ENCODE peak calls at places on chromosomes 3 and 15, in eight cellular contexts. E is AG09309, O is cardiac fibroblast, S is PC-9, Y is choroid plexus epithelial cell, L is suprapubic skin, F is Peyer's patch, H is fibroblast of the aortic adventitia. K is an unnamed sample.

GRCh38 chr3:123803521-123803920 is 80.6 kb downstream of the MYLK start:
- DNase-seq in L (no peak), O (no peak), H (no peak), Y (no peak), S (no peak), E (no peak), F (no peak), K (no peak)

GRCh38 chr3:45664558-45664957 is 24.6 kb upstream of the SACM1L start:
- DNase-seq in Y (no peak), E (no peak), O (no peak), L (no peak), S (no peak), H (no peak), F (peak), K (no peak)

GRCh38 chr3:72270072-72270611 is 485.2 kb upstream of the PROK2 start:
- DNase-seq in E (peak), L (peak), O (peak), H (peak), Y (peak), S (peak), F (peak), K (no peak)

GRCh38 chr3:31918179-31919165 is 62.6 kb downstream of the OSBPL10 start:
- DNase-seq in L (no peak), O (peak), Y (peak), F (no peak), H (no peak), S (no peak), E (no peak), K (no peak)

GRCh38 chr3:184360834-184361531 is 422 bp downstream of the CLCN2 start:
- DNase-seq in O (no peak), S (no peak), H (no peak), L (no peak), F (no peak), E (no peak), Y (no peak), K (no peak)

GRCh38 chr3:143121240-143122088 is 1.9 kb downstream of the CHST2 start:
- DNase-seq in S (no peak), H (peak), L (no peak), E (no peak), Y (peak), F (peak), O (peak), K (peak)

GRCh38 chr3:57852896-57853295 is 96.8 kb downstream of the SLMAP start:
- DNase-seq in O (peak), F (no peak), S (no peak), E (no peak), L (no peak), Y (peak), H (peak), K (no peak)

GRCh38 chr3:152849996-152850578 is 15.2 kb downstream of the P2RY1 start:
- DNase-seq in F (no peak), Y (no peak), E (no peak), S (no peak), L (no peak), H (no peak), O (no peak), K (no peak)

GRCh38 chr3:52522651-52523251 is 10.9 kb downstream of the NT5DC2 start:
- DNase-seq in E (no peak), F (no peak), Y (no peak), H (no peak), L (no peak), S (no peak), O (no peak), K (no peak)

GRCh38 chr3:161305095-161305991 is 66.0 kb downstream of the SPTSSB start:
- DNase-seq in F (no peak), L (no peak), E (no peak), O (peak), S (no peak), Y (peak), H (peak), K (no peak)

GRCh38 chr3:68306571-68306970 is 625.8 kb downstream of the TAFA4 start:
- DNase-seq in O (peak), H (no peak), Y (no peak), L (no peak), S (peak), F (no peak), E (no peak), K (no peak)

GRCh38 chr3:131033480-131034080 is 6.9 kb downstream of the NEK11 start:
- DNase-seq in E (no peak), F (no peak), L (no peak), H (peak), O (peak), Y (peak), S (peak), K (no peak)

GRCh38 chr15:57432141-57432701 is 55.9 kb downstream of the CGNL1 start:
- DNase-seq in S (no peak), F (no peak), H (peak), E (no peak), O (no peak), L (no peak), Y (no peak), K (no peak)

GRCh38 chr15:52255008-52255407 is 40.6 kb downstream of the MYO5C start:
- DNase-seq in L (no peak), H (peak), F (no peak), Y (peak), O (peak), S (no peak), E (no peak), K (no peak)

GRCh38 chr3:197392961-197393360 is 94.5 kb upstream of the DLG1 start:
- DNase-seq in S (no peak), Y (no peak), E (no peak), H (peak), O (peak), F (no peak), L (no peak), K (no peak)

GRCh38 chr3:42071720-42072582 is 19.2 kb upstream of the TRAK1 start:
- DNase-seq in E (peak), O (peak), S (no peak), H (peak), F (peak), L (peak), Y (peak), K (no peak)

GRCh38 chr3:134978658-134979057 is 183.6 kb downstream of the EPHB1 start:
- DNase-seq in E (no peak), L (no peak), Y (no peak), S (no peak), O (no peak), F (no peak), H (no peak), K (no peak)

GRCh38 chr15:28879551-28879950 is 6.2 kb upstream of the APBA2 start:
- DNase-seq in H (no peak), F (no peak), L (no peak), E (no peak), S (no peak), Y (no peak), O (no peak), K (no peak)

GRCh38 chr3:42229942-42230688 is 35.9 kb downstream of the CCK start:
- DNase-seq in O (peak), H (peak), S (peak), Y (peak), E (peak), L (no peak), F (no peak), K (no peak)

GRCh38 chr3:42443819-42444436 is 33.5 kb upstream of the LYZL4 start:
- DNase-seq in E (peak), L (peak), H (peak), Y (peak), O (peak), S (peak), F (peak), K (peak)

GRCh38 chr3:31193871-31194270 is 299.4 kb upstream of the GADL1 start:
- DNase-seq in F (no peak), Y (peak), H (no peak), S (no peak), L (no peak), O (peak), E (no peak), K (no peak)

GRCh38 chr3:133797396-133798105 is 8.1 kb upstream of the SRPRB start:
- DNase-seq in Y (no peak), H (peak), L (no peak), O (no peak), E (no peak), F (no peak), S (no peak), K (no peak)

GRCh38 chr15:80480909-80481308 is 76.7 kb downstream of the ARNT2 start:
- DNase-seq in S (no peak), L (no peak), E (peak), H (peak), F (no peak), Y (peak), O (peak), K (no peak)

GRCh38 chr3:13011369-13012227 is 61.6 kb downstream of the IQSEC1 start:
- DNase-seq in S (peak), Y (peak), L (no peak), H (no peak), O (no peak), F (peak), E (no peak), K (no peak)

GRCh38 chr3:43034200-43034599 is 55.1 kb downstream of the GASK1A start:
- DNase-seq in Y (no peak), H (no peak), L (peak), S (no peak), F (no peak), O (no peak), E (no peak), K (no peak)

GRCh38 chr3:175356899-175357324 is 497.8 kb downstream of the NAALADL2 start:
- DNase-seq in Y (peak), L (no peak), O (peak), F (no peak), H (peak), S (no peak), E (peak), K (no peak)

GRCh38 chr3:33391255-33391995 is 48.8 kb downstream of the UBP1 start:
- DNase-seq in L (no peak), S (no peak), H (no peak), O (no peak), F (no peak), E (no peak), Y (no peak), K (no peak)

GRCh38 chr3:157311633-157312365 is 124.9 kb upstream of the PTX3 start:
- DNase-seq in L (no peak), H (peak), Y (peak), E (peak), S (no peak), F (no peak), O (peak), K (no peak)

GRCh38 chr3:57983734-57984518 is 24.3 kb upstream of the FLNB start:
- DNase-seq in E (peak), Y (peak), H (peak), F (peak), S (peak), O (peak), L (no peak), K (no peak)

GRCh38 chr3:186070996-186071395 is 37.9 kb downstream of the ETV5 start:
- DNase-seq in O (no peak), F (no peak), E (no peak), L (no peak), H (no peak), S (no peak), Y (no peak), K (no peak)

GRCh38 chr3:46564190-46565112 is 1.7 kb downstream of the LRRC2 start:
- DNase-seq in O (peak), H (peak), Y (no peak), E (no peak), F (no peak), L (peak), S (no peak), K (no peak)

GRCh38 chr15:52466134-52466701 is 62.5 kb downstream of the MYO5A start:
- DNase-seq in E (no peak), S (no peak), L (no peak), O (no peak), Y (no peak), F (peak), H (no peak), K (no peak)

GRCh38 chr3:101803152-101803782 is 24.3 kb downstream of the NXPE3 start:
- DNase-seq in S (peak), H (peak), L (no peak), Y (peak), O (peak), F (peak), E (peak), K (no peak)

GRCh38 chr3:170780955-170781354 is 89.0 kb downstream of the RPL22L1 start:
- DNase-seq in Y (peak), H (peak), E (no peak), O (peak), F (no peak), L (no peak), S (no peak), K (no peak)

GRCh38 chr15:73851679-73852078 is 21.7 kb upstream of the TBC1D21 start:
- DNase-seq in S (peak), E (no peak), L (no peak), H (peak), Y (peak), O (peak), F (no peak), K (no peak)

GRCh38 chr3:24640330-24640877 is 145.8 kb upstream of the THRB start:
- DNase-seq in F (no peak), Y (peak), H (peak), S (peak), O (peak), E (no peak), L (no peak), K (no peak)

GRCh38 chr15:63449711-63450110 is 54.7 kb upstream of the USP3 start:
- DNase-seq in O (no peak), S (no peak), F (no peak), H (no peak), Y (no peak), L (no peak), E (no peak), K (no peak)

GRCh38 chr3:69649120-69649519 is 90.1 kb upstream of the MITF start:
- DNase-seq in L (no peak), Y (peak), O (peak), H (peak), S (no peak), E (no peak), F (no peak), K (no peak)

GRCh38 chr15:32993285-32993684 is 201.2 kb downstream of the FMN1 start:
- DNase-seq in L (no peak), Y (peak), F (no peak), O (peak), H (peak), S (no peak), E (no peak), K (no peak)
- TF ChIP-seq CTCF in L (no peak), Y (peak), F (peak), O (peak), H (peak), S (no peak), E (peak), K (peak)

DNA sequence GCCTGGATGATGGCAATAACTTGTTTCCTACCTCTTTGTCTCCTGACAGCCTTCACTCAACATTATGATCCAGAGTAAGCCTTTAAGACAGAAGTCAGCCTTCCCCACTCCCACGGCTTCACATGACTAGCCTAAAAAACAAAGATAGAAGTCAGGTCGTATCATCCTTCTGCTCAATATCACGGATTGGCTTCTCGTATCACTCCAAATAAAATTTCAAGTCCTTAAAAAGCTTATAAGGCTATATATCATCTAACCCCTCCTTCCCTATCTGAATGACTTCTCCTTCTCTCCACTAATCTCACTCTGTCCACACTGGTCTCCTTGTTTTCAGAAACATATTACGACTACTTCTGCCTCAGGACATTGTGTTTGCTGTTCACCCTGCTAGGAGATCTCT is 47.7 kb upstream of the AP4E1 start:
- DNase-seq in H (no peak), S (no peak), O (no peak), F (no peak), Y (no peak), L (no peak), E (no peak), K (no peak)
- TF ChIP-seq CTCF in H (no peak), S (no peak), O (no peak), F (no peak), Y (no peak), L (no peak), E (no peak), K (no peak)

DNA sequence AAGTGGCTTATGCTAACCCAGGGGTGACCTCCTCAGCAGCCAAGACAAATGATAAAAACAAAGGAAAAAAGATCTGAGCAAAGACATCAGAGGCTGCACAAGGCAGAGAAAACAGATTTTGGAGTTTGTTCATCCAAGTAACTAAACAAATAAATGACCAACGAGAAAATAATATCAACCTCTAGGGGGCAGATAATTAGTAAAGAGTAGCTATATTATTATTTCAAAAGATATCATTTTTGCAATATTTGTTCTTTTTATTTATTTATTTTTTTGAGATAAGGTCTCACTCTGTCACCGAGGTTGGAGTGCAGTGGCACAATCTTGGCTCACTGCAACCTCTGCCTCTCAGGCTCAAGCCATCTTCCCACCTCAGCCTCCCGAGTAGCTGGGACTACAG is 101.8 kb downstream of the PCCB start:
- DNase-seq in S (no peak), O (peak), F (no peak), H (no peak), E (no peak), L (no peak), Y (no peak), K (no peak)
- TF ChIP-seq CTCF in S (peak), O (no peak), F (peak), H (no peak), E (no peak), L (no peak), Y (peak), K (peak)

GRCh38 chr3:142026333-142026732 is 123.0 kb downstream of the TFDP2 start:
- DNase-seq in F (no peak), E (no peak), L (no peak), S (no peak), O (no peak), Y (no peak), H (no peak), K (no peak)
- TF ChIP-seq CTCF in F (no peak), E (no peak), L (no peak), S (no peak), O (no peak), Y (no peak), H (no peak), K (no peak)